ENCODE peak calls at places on chromosomes 11 and 22, in nine cellular contexts. W is stimulated activated CD8-positive, alpha-beta memory T cell treated with anti-CD3 and anti-CD28 coated beads, Interleukin-15, amount 100 ng/mL, for 1 hour; F is NT2/D1; V is NCI-H1436; P is stimulated activated CD4-positive, alpha-beta T cell treated with anti-CD3 and anti-CD28 coated beads, Interleukin-12 subunit alpha, Interleukin-12 subunit beta, amount 100 ng/mL, for 48 hours; E is IMR-90; D is GOT3; X is NCI-H2081; G is activated CD8-positive, alpha-beta memory T cell treated with anti-CD3 and anti-CD28 coated beads for 4 hours. T is an unnamed sample.

GRCh38 chr11:6638437-6638836 is 17.2 kb downstream of the DCHS1 start:
- DNase-seq in W (no peak), F (no peak), V (no peak), P (no peak), E (no peak), D (no peak), X (no peak), G (no peak), T (no peak)

GRCh38 chr11:19368726-19369364 is 128.1 kb upstream of the E2F8 start:
- DNase-seq in W (no peak), F (no peak), V (peak), P (no peak), E (no peak), D (no peak), X (no peak), G (no peak), T (no peak)

GRCh38 chr11:36818410-36818809 is 220.4 kb upstream of the RAG2 start:
- DNase-seq in W (no peak), F (peak), V (no peak), P (no peak), E (no peak), D (no peak), X (no peak), G (no peak), T (no peak)

GRCh38 chr11:9276571-9276970 is 11.4 kb upstream of the DENND5A start:
- DNase-seq in W (no peak), F (no peak), V (no peak), P (no peak), E (no peak), D (no peak), X (peak), G (no peak), T (no peak)

GRCh38 chr11:74462009-74462408 is 5.3 kb downstream of the KCNE3 start:
- DNase-seq in W (no peak), F (no peak), V (no peak), P (no peak), E (no peak), D (no peak), X (no peak), G (no peak), T (no peak)

GRCh38 chr11:41118521-41118920 is 340.9 kb downstream of the LRRC4C start:
- DNase-seq in W (no peak), F (peak), V (no peak), P (no peak), E (no peak), D (no peak), X (no peak), G (no peak), T (no peak)

GRCh38 chr11:119423459-119424254 is 685 bp upstream of the THY1 start:
- DNase-seq in W (no peak), F (no peak), V (no peak), P (no peak), E (peak), D (no peak), X (no peak), G (no peak), T (no peak)

GRCh38 chr22:17786435-17787158 is 12.3 kb upstream of the BID start:
- DNase-seq in W (no peak), F (no peak), V (no peak), P (no peak), E (no peak), D (no peak), X (no peak), G (no peak), T (no peak)

GRCh38 chr11:43852057-43852636 is 28.5 kb upstream of the ALKBH3 start:
- DNase-seq in W (peak), F (peak), V (peak), P (peak), E (peak), D (peak), X (peak), G (peak), T (peak)

GRCh38 chr22:36660931-36661330 is 42.6 kb downstream of the CACNG2 start:
- DNase-seq in W (no peak), F (no peak), V (no peak), P (no peak), E (no peak), D (no peak), X (no peak), G (no peak), T (no peak)

GRCh38 chr22:49735411-49736311 is 92.0 kb downstream of the BRD1 start:
- DNase-seq in W (no peak), F (peak), V (no peak), P (no peak), E (no peak), D (no peak), X (no peak), G (no peak), T (no peak)

GRCh38 chr11:73308963-73309960 is 1.2 kb downstream of the ARHGEF17 start:
- DNase-seq in W (no peak), F (peak), V (no peak), P (no peak), E (peak), D (peak), X (no peak), G (no peak), T (no peak)

GRCh38 chr11:67437082-67437821 is at the start of gene PTPRCAP:
- DNase-seq in W (peak), F (no peak), V (no peak), P (no peak), E (no peak), D (no peak), X (no peak), G (peak), T (no peak)